ENCODE peak calls at places on chromosomes 2 and 18, in nine cellular contexts. B is hepatocyte; M is mucosa of descending colon; O is endodermal cell; I is tibial nerve; Y is IMR-90; L is CD8-positive, alpha-beta T cell; Z is uterus; H is upper lobe of left lung. U is an unnamed sample.

GRCh38 chr18:42365550-42365949 is 410.5 kb downstream of the PIK3C3 start:
- DNase-seq in B (no peak), M (no peak), O (no peak), I (no peak), Y (no peak), L (no peak), Z (no peak), H (no peak), U (no peak)

GRCh38 chr18:49026501-49027378 is 76.0 kb upstream of the SMAD7 start:
- DNase-seq in B (peak; percentile 4), M (no peak), O (peak; percentile 34), I (no peak), Y (no peak), L (no peak), Z (no peak), H (no peak), U (peak; percentile 52)

GRCh38 chr18:48862116-48862515 is 88.6 kb downstream of the SMAD7 start:
- DNase-seq in B (no peak), M (no peak), O (no peak), I (no peak), Y (no peak), L (no peak), Z (no peak), H (no peak), U (no peak)

GRCh38 chr2:9145109-9145751 is 61.4 kb upstream of the ASAP2 start:
- DNase-seq in B (no peak), M (no peak), O (no peak), I (peak; percentile 50), Y (peak; percentile 63), L (no peak), Z (peak; percentile 53), H (peak; percentile 55), U (no peak)

GRCh38 chr2:69798909-69799526 is 30.4 kb upstream of the GMCL1 start:
- DNase-seq in B (peak; percentile 77), M (no peak), O (peak; percentile 69), I (no peak), Y (peak; percentile 84), L (no peak), Z (peak; percentile 36), H (no peak), U (no peak)

GRCh38 chr2:215590353-215590752 is 154.5 kb upstream of the FN1 start:
- DNase-seq in B (no peak), M (no peak), O (no peak), I (no peak), Y (peak; percentile 55), L (no peak), Z (no peak), H (no peak), U (no peak)

GRCh38 chr2:204950695-204951094 is 405.4 kb downstream of the PARD3B start:
- DNase-seq in B (no peak), M (no peak), O (no peak), I (no peak), Y (peak; percentile 62), L (no peak), Z (no peak), H (no peak), U (no peak)

GRCh38 chr2:117850015-117850414 is 35.5 kb downstream of the DDX18 start:
- DNase-seq in B (no peak), M (no peak), O (peak; percentile 83), I (no peak), Y (no peak), L (no peak), Z (no peak), H (no peak), U (no peak)

GRCh38 chr2:190968522-190968921 is 45.4 kb downstream of the STAT1 start:
- DNase-seq in B (no peak), M (no peak), O (no peak), I (no peak), Y (no peak), L (no peak), Z (no peak), H (no peak), U (no peak)
- H3K4me1 ChIP-seq in B (no peaks in the 10 kb centered on the region), M (no peaks in the 10 kb centered on the region), O (no peaks in the 10 kb centered on the region), I (no peaks in the 10 kb centered on the region), Y (no peaks in the 10 kb centered on the region), L (no peaks in the 10 kb centered on the region), Z (no peaks in the 10 kb centered on the region), H (peaks cover 6% of the 10 kb centered on the region), U (peaks cover 13% of the 10 kb centered on the region)

GRCh38 chr2:47313141-47313691 is 89.7 kb upstream of the MSH2 start:
- DNase-seq in B (peak; percentile 87), M (no peak), O (peak; percentile 74), I (no peak), Y (no peak), L (no peak), Z (no peak), H (peak; percentile 59), U (no peak)
- TF ChIP-seq CTCF in B (no peak), M (no peak), O (no peak), I (no peak), Y (no peak), L (no peak), Z (no peak), H (no peak), U (no peak)

GRCh38 chr18:78734614-78734945 is 245.0 kb upstream of the SALL3 start:
- DNase-seq in B (no peak), M (no peak), O (no peak), I (no peak), Y (no peak), L (no peak), Z (no peak), H (no peak), U (no peak)
- H3K9me3 ChIP-seq in B (no peaks in the 10 kb centered on the region), M (no peaks in the 10 kb centered on the region), O (no peaks in the 10 kb centered on the region), I (no peaks in the 10 kb centered on the region), Y (peaks cover 69% of the 10 kb centered on the region), L (no peaks in the 10 kb centered on the region), Z (no peaks in the 10 kb centered on the region), H (no peaks in the 10 kb centered on the region), U (no peaks in the 10 kb centered on the region)

GRCh38 chr2:239729151-239729550 is 296.0 kb downstream of the NDUFA10 start:
- DNase-seq in B (no peak), M (peak; percentile 28), O (no peak), I (no peak), Y (no peak), L (no peak), Z (no peak), H (no peak), U (peak; percentile 58)
- H3K4me1 ChIP-seq in B (no peaks in the 10 kb centered on the region), M (no peaks in the 10 kb centered on the region), O (no peaks in the 10 kb centered on the region), I (no peaks in the 10 kb centered on the region), Y (no peaks in the 10 kb centered on the region), L (no peaks in the 10 kb centered on the region), Z (no peaks in the 10 kb centered on the region), H (no peaks in the 10 kb centered on the region), U (no peaks in the 10 kb centered on the region)

GRCh38 chr18:3995476-3996102 is 459.5 kb downstream of the DLGAP1 start:
- DNase-seq in B (peak; percentile 87), M (no peak), O (peak; percentile 78), I (peak; percentile 68), Y (peak; percentile 82), L (peak; percentile 37), Z (peak; percentile 46), H (peak; percentile 42), U (no peak)
- TF ChIP-seq CTCF in B (peak; percentile 93), M (peak; percentile 71), O (peak; percentile 92), I (peak; percentile 82), Y (peak; percentile 80), L (peak; percentile 78), Z (peak; percentile 38), H (peak; percentile 38), U (peak; percentile 86)

GRCh38 chr2:75637568-75637967 is 9.0 kb upstream of the MRPL19 start:
- DNase-seq in B (no peak), M (no peak), O (no peak), I (no peak), Y (no peak), L (no peak), Z (no peak), H (no peak), U (no peak)

GRCh38 chr2:75634945-75635344 is 11.6 kb upstream of the MRPL19 start:
- DNase-seq in B (no peak), M (no peak), O (no peak), I (no peak), Y (no peak), L (no peak), Z (no peak), H (no peak), U (no peak)

GRCh38 chr2:75633620-75634019 is 13.0 kb upstream of the MRPL19 start:
- DNase-seq in B (no peak), M (no peak), O (no peak), I (no peak), Y (no peak), L (no peak), Z (no peak), H (no peak), U (no peak)

GRCh38 chr2:75632091-75632704 is 14.4 kb upstream of the MRPL19 start:
- DNase-seq in B (no peak), M (no peak), O (no peak), I (no peak), Y (no peak), L (no peak), Z (peak; percentile 33), H (no peak), U (no peak)

GRCh38 chr2:75632813-75633212 is 13.8 kb upstream of the MRPL19 start:
- DNase-seq in B (no peak), M (no peak), O (no peak), I (no peak), Y (no peak), L (no peak), Z (no peak), H (no peak), U (no peak)
- H3K9me3 ChIP-seq in B (no peaks in the 10 kb centered on the region), M (no peaks in the 10 kb centered on the region), O (no peaks in the 10 kb centered on the region), I (no peaks in the 10 kb centered on the region), Y (no peaks in the 10 kb centered on the region), L (no peaks in the 10 kb centered on the region), Z (no peaks in the 10 kb centered on the region), H (no peaks in the 10 kb centered on the region), U (no peaks in the 10 kb centered on the region)

GRCh38 chr2:10915731-10916331 is 4.1 kb downstream of the KCNF1 start:
- DNase-seq in B (no peak), M (no peak), O (peak; percentile 65), I (no peak), Y (no peak), L (no peak), Z (no peak), H (no peak), U (peak; percentile 52)
- H3K4me1 ChIP-seq in B (peaks cover 4% of the 10 kb centered on the region), M (no peaks in the 10 kb centered on the region), O (no peaks in the 10 kb centered on the region), I (no peaks in the 10 kb centered on the region), Y (peaks cover 8% of the 10 kb centered on the region), L (no peaks in the 10 kb centered on the region), Z (no peaks in the 10 kb centered on the region), H (peaks cover 7% of the 10 kb centered on the region), U (no peaks in the 10 kb centered on the region)

GRCh38 chr2:200422532-200423262 is 87.2 kb downstream of the KCTD18 start:
- DNase-seq in B (no peak), M (no peak), O (no peak), I (no peak), Y (no peak), L (no peak), Z (no peak), H (no peak), U (no peak)
- TF ChIP-seq CTCF in B (no peak), M (no peak), O (peak; percentile 50), I (no peak), Y (peak; percentile 7), L (no peak), Z (no peak), H (no peak), U (no peak)

GRCh38 chr2:67050621-67051020 is 346.5 kb upstream of the ETAA1 start:
- DNase-seq in B (no peak), M (no peak), O (no peak), I (no peak), Y (peak; percentile 67), L (no peak), Z (no peak), H (no peak), U (no peak)
- H3K9me3 ChIP-seq in B (no peaks in the 10 kb centered on the region), M (no peaks in the 10 kb centered on the region), O (no peaks in the 10 kb centered on the region), I (no peaks in the 10 kb centered on the region), Y (no peaks in the 10 kb centered on the region), L (no peaks in the 10 kb centered on the region), Z (no peaks in the 10 kb centered on the region), H (no peaks in the 10 kb centered on the region), U (no peaks in the 10 kb centered on the region)